ENCODE peak calls at places on chromosomes 7 and 10, in nine cellular contexts. U is body of pancreas, D is BE2C, A is uterus, T is transverse colon, C is upper lobe of right lung, R is adrenal gland, H is tibial artery, Z is DND-41. M is an unnamed sample.
A peak's percentile ranks its signal among the peaks of the same experiment; 100 is the strongest.

GRCh38 chr10:45375716-45376231 is 1.8 kb downstream of the ALOX5 start:
- DNase-seq in H (no peak), D (no peak), A (no peak), Z (no peak), U (no peak), R (no peak), C (peak; percentile 50), T (no peak), M (no peak)

GRCh38 chr7:115707684-115708341 is 322.8 kb downstream of the TFEC start:
- DNase-seq in D (no peak), Z (no peak), R (no peak), H (no peak), T (no peak), A (no peak), U (no peak), C (no peak), M (no peak)

GRCh38 chr7:117479480-117480224 is at the start of gene CFTR:
- DNase-seq in U (peak; percentile 63), Z (no peak), H (peak; percentile 20), R (no peak), D (no peak), C (peak; percentile 88), T (peak; percentile 62), A (peak; percentile 16), M (no peak)

GRCh38 chr7:129188892-129189660 is 643 bp downstream of the SMO start:
- DNase-seq in U (peak; percentile 35), Z (peak; percentile 7), C (no peak), R (no peak), H (no peak), D (no peak), A (peak; percentile 27), T (no peak), M (no peak)

GRCh38 chr7:52726986-52727385 is 308.4 kb upstream of the POM121L12 start:
- DNase-seq in R (no peak), A (no peak), T (no peak), C (no peak), H (no peak), Z (no peak), U (no peak), D (no peak), M (no peak)

GRCh38 chr7:55469721-55470120 is 102.6 kb downstream of the VOPP1 start:
- DNase-seq in H (no peak), U (no peak), A (no peak), C (no peak), T (no peak), Z (no peak), D (no peak), R (no peak), M (no peak)

GRCh38 chr10:97499561-97500296 is 1.0 kb downstream of the UBTD1 start:
- DNase-seq in H (peak; percentile 82), A (peak; percentile 76), C (peak; percentile 84), T (peak; percentile 53), U (peak; percentile 76), R (peak; percentile 72), Z (no peak), D (no peak), M (no peak)

GRCh38 chr7:76377186-76377918 is 18.6 kb upstream of the YWHAG start:
- DNase-seq in C (no peak), T (no peak), U (no peak), D (no peak), R (peak; percentile 40), H (no peak), Z (no peak), A (no peak), M (no peak)

GRCh38 chr7:150420242-150420641 is 30.2 kb upstream of the GIMAP8 start:
- DNase-seq in Z (no peak), T (no peak), U (no peak), A (no peak), C (no peak), R (no peak), H (no peak), D (no peak), M (no peak)

GRCh38 chr7:8129323-8129659 is 132.7 kb downstream of the ICA1 start:
- DNase-seq in U (no peak), C (no peak), A (no peak), D (no peak), H (no peak), R (no peak), T (no peak), Z (no peak), M (peak; percentile 42)

GRCh38 chr7:136359333-136359903 is 382.3 kb upstream of the MTPN start:
- DNase-seq in D (no peak), Z (no peak), H (no peak), A (no peak), T (peak; percentile 7), U (no peak), R (no peak), C (no peak), M (no peak)

GRCh38 chr10:4079796-4080195 is 294.8 kb upstream of the KLF6 start:
- DNase-seq in U (no peak), C (no peak), A (no peak), R (no peak), T (no peak), Z (no peak), H (no peak), D (no peak), M (no peak)

GRCh38 chr7:27925573-27926201 is 185.7 kb downstream of the TAX1BP1 start:
- DNase-seq in T (no peak), U (no peak), H (no peak), Z (no peak), C (no peak), A (no peak), D (no peak), R (no peak), M (no peak)

GRCh38 chr7:155804897-155805825 is 7.1 kb downstream of the SHH start:
- DNase-seq in U (peak; percentile 50), D (peak; percentile 86), A (no peak), R (no peak), Z (no peak), T (peak; percentile 61), H (no peak), C (peak; percentile 89), M (no peak)

GRCh38 chr10:14757394-14757793 is 17.3 kb downstream of the FAM107B start:
- DNase-seq in Z (no peak), T (no peak), A (no peak), U (no peak), H (no peak), D (no peak), R (no peak), C (no peak), M (no peak)

GRCh38 chr7:122329145-122329802 is 24.7 kb upstream of the FEZF1 start:
- DNase-seq in U (no peak), H (no peak), R (no peak), D (no peak), A (no peak), T (no peak), Z (no peak), C (no peak), M (no peak)

GRCh38 chr7:122327969-122328368 is 23.4 kb upstream of the FEZF1 start:
- DNase-seq in A (no peak), H (no peak), T (no peak), Z (no peak), R (no peak), U (no peak), D (no peak), C (no peak), M (no peak)
- H3K4me1 ChIP-seq in A (no peaks in the 10 kb centered on the region), H (no peaks in the 10 kb centered on the region), T (no peaks in the 10 kb centered on the region), Z (no peaks in the 10 kb centered on the region), R (no peaks in the 10 kb centered on the region), U (no peaks in the 10 kb centered on the region), D (no peaks in the 10 kb centered on the region), C (no peaks in the 10 kb centered on the region), M (no peaks in the 10 kb centered on the region)

DNA sequence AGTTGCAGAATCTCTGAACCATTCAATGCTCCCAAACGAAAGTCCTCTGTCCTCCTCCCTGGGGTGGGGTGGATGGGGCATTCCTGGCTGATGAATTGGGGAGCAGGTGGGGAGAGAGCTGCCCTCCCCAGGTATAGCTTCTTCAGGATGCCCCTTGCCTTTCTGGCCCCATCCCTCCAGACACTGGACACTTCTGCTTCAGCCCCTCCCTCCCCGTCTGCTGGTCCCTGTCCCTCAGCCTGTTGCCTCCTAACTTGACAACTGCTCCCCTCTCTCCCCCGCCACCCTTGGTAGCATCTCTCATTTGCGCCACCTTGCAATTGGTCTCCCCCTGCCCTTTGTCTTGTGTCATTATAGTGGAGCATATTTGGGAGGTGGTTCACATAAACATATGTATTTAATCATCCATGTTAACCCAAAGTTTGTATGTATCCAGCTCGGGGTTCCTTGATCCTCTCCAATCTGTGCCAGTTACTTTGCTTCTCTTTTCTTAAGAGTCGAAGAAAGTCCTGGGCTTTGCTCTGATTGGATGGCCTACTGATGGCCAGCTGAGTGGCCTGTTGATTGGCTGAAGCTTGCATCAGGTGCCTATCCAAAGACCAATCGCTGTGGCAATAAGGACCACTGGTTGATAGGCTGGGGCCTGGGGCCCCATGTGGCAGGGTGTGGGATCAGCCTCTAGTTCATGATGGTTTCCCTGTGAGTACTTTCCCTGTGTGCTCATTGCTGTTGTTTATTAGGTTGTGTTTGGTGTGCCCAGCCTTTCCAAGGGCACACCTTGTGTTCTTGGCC is 4.0 kb upstream of the GCK start:
- DNase-seq in Z (no peak), R (no peak), U (no peak), A (no peak), C (peak; percentile 26), H (no peak), D (peak; percentile 47), T (no peak), M (no peak)
- H3K4me1 ChIP-seq in Z (peaks cover 11% of the 10 kb centered on the region), R (no peaks in the 10 kb centered on the region), U (no peaks in the 10 kb centered on the region), A (no peaks in the 10 kb centered on the region), C (no peaks in the 10 kb centered on the region), H (no peaks in the 10 kb centered on the region), D (no peaks in the 10 kb centered on the region), T (no peaks in the 10 kb centered on the region), M (no peaks in the 10 kb centered on the region)

DNA sequence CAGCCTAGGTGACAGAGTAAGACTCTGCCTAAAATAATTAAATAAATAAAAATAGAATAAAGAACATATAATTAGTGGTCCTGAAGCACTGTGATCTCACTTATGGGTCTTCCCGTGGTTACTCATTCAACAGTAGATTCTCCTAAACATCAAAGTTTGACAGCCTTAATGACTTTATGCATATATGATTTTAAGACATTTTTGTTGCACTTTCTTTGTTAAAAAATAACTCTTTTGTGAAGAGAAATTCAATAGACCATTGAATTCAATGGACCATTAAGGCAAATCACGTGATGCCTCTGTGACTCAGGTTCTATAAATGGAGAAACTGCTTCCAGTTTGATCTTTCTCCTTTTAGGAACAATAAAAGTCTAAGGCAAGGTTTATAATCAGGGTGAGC is 59.6 kb downstream of the ATOH7 start:
- DNase-seq in A (no peak), C (no peak), D (no peak), Z (no peak), H (no peak), T (no peak), R (no peak), U (no peak), M (no peak)
- H3K4me1 ChIP-seq in A (no peaks in the 10 kb centered on the region), C (no peaks in the 10 kb centered on the region), D (no peaks in the 10 kb centered on the region), Z (no peaks in the 10 kb centered on the region), H (no peaks in the 10 kb centered on the region), T (no peaks in the 10 kb centered on the region), R (no peaks in the 10 kb centered on the region), U (no peaks in the 10 kb centered on the region), M (no peaks in the 10 kb centered on the region)

DNA sequence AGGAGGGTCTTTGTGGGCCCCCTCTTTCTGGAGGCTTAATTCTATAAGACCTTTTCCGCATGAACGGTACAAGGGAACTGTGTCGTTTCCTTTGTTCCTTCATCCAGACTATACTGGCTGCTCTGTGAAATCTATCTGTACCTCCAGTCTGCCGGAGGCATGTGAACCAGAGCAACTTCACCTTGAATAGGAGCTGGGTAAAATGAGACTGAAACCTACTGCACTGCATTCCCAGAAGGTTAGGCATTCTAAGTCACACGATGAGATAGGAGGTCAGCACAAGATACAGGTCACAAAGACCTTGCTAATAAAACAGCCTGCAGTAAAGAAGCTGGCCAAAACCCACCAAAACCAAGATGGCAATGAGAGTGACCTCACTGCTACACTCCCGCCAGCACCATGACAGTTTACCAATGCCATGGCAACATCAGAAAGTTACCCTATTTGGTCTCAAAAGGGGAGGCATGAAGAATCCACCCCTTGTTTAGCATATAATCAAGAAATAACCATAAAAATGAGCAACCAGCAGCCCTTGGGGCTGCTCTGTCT is 36.8 kb upstream of the INPP5F start:
- DNase-seq in T (no peak), H (no peak), U (no peak), D (no peak), A (no peak), R (no peak), C (no peak), Z (no peak), M (no peak)
- H3K4me1 ChIP-seq in T (peaks cover 3% of the 10 kb centered on the region), H (no peaks in the 10 kb centered on the region), U (no peaks in the 10 kb centered on the region), D (peaks cover 12% of the 10 kb centered on the region), A (no peaks in the 10 kb centered on the region), R (peaks cover 6% of the 10 kb centered on the region), C (peaks cover 9% of the 10 kb centered on the region), Z (no peaks in the 10 kb centered on the region), M (peaks cover 6% of the 10 kb centered on the region)

M was measured in CD8-positive, alpha-beta memory T cell.